ENCODE peak calls at places on chromosomes 3 and 15, in six cellular contexts. S, Z, U, F, D and K are unnamed samples.

GRCh38 chr15:74301583-74302374 is 65.7 kb downstream of the CCDC33 start:
- DNase-seq in S (no peak), Z (no peak), U (no peak), F (peak; percentile 83), D (no peak), K (peak; percentile 71)

GRCh38 chr3:129001101-129001816 is at the start of gene EFCC1:
- DNase-seq in S (peak; percentile 53), Z (peak; percentile 46), U (peak; percentile 36), F (peak; percentile 92), D (no peak), K (peak; percentile 91)

GRCh38 chr15:100570282-100570681 is 31.7 kb downstream of the LINS1 start:
- DNase-seq in S (peak; percentile 28), Z (no peak), U (no peak), F (no peak), D (no peak), K (no peak)

GRCh38 chr3:184242297-184242685 is 6.5 kb downstream of the ALG3 start:
- DNase-seq in S (no peak), Z (no peak), U (no peak), F (no peak), D (no peak), K (peak; percentile 23)

GRCh38 chr15:63145426-63145825 is 11.9 kb downstream of the RPS27L start:
- DNase-seq in S (no peak), Z (no peak), U (no peak), F (no peak), D (no peak), K (no peak)

GRCh38 chr3:45952456-45952855 is 9.2 kb downstream of the CXCR6 start:
- DNase-seq in S (peak; percentile 36), Z (no peak), U (no peak), F (no peak), D (no peak), K (no peak)

GRCh38 chr15:80580107-80580506 is 115.0 kb upstream of the ABHD17C start:
- DNase-seq in S (peak; percentile 79), Z (no peak), U (no peak), F (no peak), D (no peak), K (no peak)

GRCh38 chr15:32029862-32030781 is at the start of gene CHRNA7:
- DNase-seq in S (peak; percentile 51), Z (peak; percentile 65), U (no peak), F (peak; percentile 95), D (peak; percentile 87), K (peak; percentile 92)

GRCh38 chr15:64740361-64741170 is 34.8 kb downstream of the RBPMS2 start:
- DNase-seq in S (peak; percentile 79), Z (peak; percentile 74), U (peak; percentile 12), F (no peak), D (peak; percentile 33), K (no peak)

GRCh38 chr15:87871738-87872315 is 384.7 kb downstream of the NTRK3 start:
- DNase-seq in S (peak; percentile 69), Z (no peak), U (no peak), F (no peak), D (no peak), K (no peak)

GRCh38 chr15:62512906-62513305 is 347.8 kb upstream of the C2CD4B start:
- DNase-seq in S (no peak), Z (no peak), U (no peak), F (no peak), D (no peak), K (no peak)

GRCh38 chr3:129107793-129108192 is 13.8 kb downstream of the RAB43 start:
- DNase-seq in S (no peak), Z (no peak), U (no peak), F (no peak), D (no peak), K (peak; percentile 32)

GRCh38 chr3:197749315-197749600 is 425 bp upstream of the FYTTD1 start:
- DNase-seq in S (peak; percentile 81), Z (peak; percentile 63), U (peak; percentile 26), F (peak; percentile 79), D (peak; percentile 77), K (peak; percentile 84)

GRCh38 chr3:70506775-70507174 is 194.3 kb upstream of the MDFIC2 start:
- DNase-seq in S (no peak), Z (no peak), U (no peak), F (no peak), D (no peak), K (no peak)

GRCh38 chr3:55486857-55487375 is at the start of gene WNT5A:
- DNase-seq in S (peak; percentile 72), Z (peak; percentile 32), U (no peak), F (peak; percentile 82), D (no peak), K (peak; percentile 91)

GRCh38 chr15:72312605-72313447 is 7.1 kb downstream of the CELF6 start:
- DNase-seq in S (peak; percentile 85), Z (peak; percentile 57), U (peak; percentile 41), F (peak; percentile 82), D (peak; percentile 85), K (peak; percentile 87)

GRCh38 chr3:71103430-71103881 is 480.1 kb downstream of the FOXP1 start:
- DNase-seq in S (peak; percentile 79), Z (peak; percentile 47), U (peak; percentile 43), F (no peak), D (peak; percentile 67), K (no peak)

DNA sequence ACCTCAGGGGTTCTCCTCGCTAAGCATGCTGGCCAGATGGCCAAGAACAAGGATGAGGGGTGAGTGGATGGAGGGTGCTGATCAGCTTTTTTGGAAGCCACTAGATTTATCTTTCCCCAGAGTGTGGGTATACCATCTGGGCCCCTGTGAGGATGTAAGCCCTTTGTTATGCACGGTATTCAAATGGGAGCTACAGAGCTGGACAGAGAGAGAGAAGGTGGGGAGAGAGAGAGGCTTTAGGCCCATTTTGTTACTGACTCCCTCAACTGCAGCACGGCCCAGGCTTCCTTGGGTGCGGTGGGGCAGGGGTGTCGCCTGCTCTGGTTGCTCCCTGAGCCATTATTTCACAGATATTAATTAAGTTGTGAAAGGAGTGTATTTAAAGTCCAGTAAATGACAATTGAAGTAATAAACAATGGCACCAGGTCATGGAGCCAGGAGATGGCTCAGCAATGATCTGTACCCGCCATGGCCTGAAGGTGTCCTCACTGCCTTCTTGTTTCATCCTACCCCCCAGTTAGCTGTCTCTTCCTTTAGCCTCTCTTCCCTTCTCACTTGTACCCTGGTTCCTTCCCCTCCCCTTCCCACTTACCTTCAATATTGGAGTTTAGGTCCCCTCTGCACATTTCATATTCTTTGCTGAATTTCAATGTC is 158.0 kb downstream of the CLSTN2 start:
- DNase-seq in S (no peak), Z (no peak), U (no peak), F (peak; percentile 6), D (peak; percentile 31), K (peak; percentile 38)
- H3K36me3 ChIP-seq in S (no peaks in the 10 kb centered on the region), Z (no peaks in the 10 kb centered on the region), U (no peaks in the 10 kb centered on the region), F (no peaks in the 10 kb centered on the region), D (no peaks in the 10 kb centered on the region), K (no peaks in the 10 kb centered on the region)

DNA sequence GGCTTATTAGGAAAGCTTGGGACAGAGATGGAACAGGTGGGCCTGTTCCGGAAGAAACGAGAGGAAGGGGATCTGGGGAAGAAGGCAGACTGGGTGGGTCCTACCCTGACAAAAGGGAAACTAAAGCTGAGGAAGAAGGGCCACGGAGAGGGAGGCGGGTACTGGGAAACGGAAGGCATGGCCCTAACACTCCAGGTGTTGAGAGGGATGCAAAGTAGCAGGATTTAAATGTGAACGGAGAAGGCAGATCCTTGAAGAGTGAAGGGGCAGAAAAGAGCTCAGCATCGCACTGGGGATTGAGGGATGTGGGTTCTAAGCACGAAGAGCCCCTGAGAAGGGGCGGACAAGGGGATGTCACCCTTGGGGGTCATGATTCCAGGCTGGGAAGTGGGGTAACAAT is 735 bp downstream of the STIMATE start:
- DNase-seq in S (peak; percentile 21), Z (no peak), U (no peak), F (peak; percentile 40), D (no peak), K (peak; percentile 81)
- H3K4me3 ChIP-seq in S (peak overlapping the region; percentile 75), Z (peak overlapping the region; percentile 90), U (peak overlapping the region; percentile 69), F (peak overlapping the region; percentile 88), D (peak overlapping the region; percentile 69), K (peak overlapping the region; percentile 86)

GRCh38 chr3:11356269-11356668 is 84.1 kb downstream of the ATG7 start:
- DNase-seq in S (no peak), Z (no peak), U (no peak), F (no peak), D (no peak), K (no peak)
- H3K27me3 ChIP-seq in S (no peaks in the 10 kb centered on the region), Z (no peaks in the 10 kb centered on the region), U (no peaks in the 10 kb centered on the region), F (no peaks in the 10 kb centered on the region), D (no peaks in the 10 kb centered on the region), K (no peaks in the 10 kb centered on the region)

GRCh38 chr3:53189276-53189675 is 28.3 kb downstream of the PRKCD start:
- DNase-seq in S (no peak), Z (no peak), U (no peak), F (no peak), D (no peak), K (peak; percentile 37)

GRCh38 chr3:53188720-53189119 is 27.7 kb downstream of the PRKCD start:
- DNase-seq in S (no peak), Z (no peak), U (no peak), F (no peak), D (no peak), K (no peak)

GRCh38 chr3:53192608-53193007 is 31.6 kb downstream of the PRKCD start:
- DNase-seq in S (no peak), Z (peak; percentile 72), U (no peak), F (no peak), D (no peak), K (peak; percentile 63)

GRCh38 chr3:53191836-53192480 is 30.9 kb downstream of the PRKCD start:
- DNase-seq in S (no peak), Z (no peak), U (no peak), F (no peak), D (no peak), K (peak; percentile 51)

GRCh38 chr3:53190659-53191058 is 29.6 kb downstream of the PRKCD start:
- DNase-seq in S (no peak), Z (no peak), U (no peak), F (no peak), D (no peak), K (peak; percentile 17)
- H3K36me3 ChIP-seq in S (no peaks in the 10 kb centered on the region), Z (no peaks in the 10 kb centered on the region), U (no peaks in the 10 kb centered on the region), F (no peaks in the 10 kb centered on the region), D (no peaks in the 10 kb centered on the region), K (peaks cover 11% of the 10 kb centered on the region)

GRCh38 chr3:5185093-5185673 is 2.3 kb upstream of the EDEM1 start:
- DNase-seq in S (no peak), Z (no peak), U (no peak), F (no peak), D (no peak), K (no peak)
- H3K4me3 ChIP-seq in S (no peak overlapping the region), Z (no peak overlapping the region), U (no peak overlapping the region), F (no peak overlapping the region), D (no peak overlapping the region), K (no peak overlapping the region)

GRCh38 chr3:172984938-172985337 is 156.1 kb downstream of the SPATA16 start:
- DNase-seq in S (no peak), Z (no peak), U (no peak), F (no peak), D (no peak), K (no peak)
- H3K27me3 ChIP-seq in S (no peaks in the 10 kb centered on the region), Z (no peaks in the 10 kb centered on the region), U (no peaks in the 10 kb centered on the region), F (no peaks in the 10 kb centered on the region), D (no peaks in the 10 kb centered on the region), K (no peaks in the 10 kb centered on the region)